ENCODE peak calls at places on chromosomes 16 and 17, in four cellular contexts. Z is HepG2, F is K562, O is GM12878. Y is an unnamed sample.

GRCh38 chr16:77406680-77407079 is 28.2 kb downstream of the ADAMTS18 start:
- DNase-seq in Z (peak), F (no peak), O (no peak), Y (no peak)

GRCh38 chr17:39069114-39069756 is 82.2 kb downstream of the PLXDC1 start:
- DNase-seq in Z (peak), F (no peak), O (no peak), Y (peak)

GRCh38 chr17:62898239-62898864 is 67.7 kb upstream of the TANC2 start:
- DNase-seq in Z (no peak), F (no peak), O (no peak), Y (no peak)

GRCh38 chr16:974606-975312 is 4.0 kb upstream of the LMF1 start:
- DNase-seq in Z (no peak), F (no peak), O (no peak), Y (no peak)

GRCh38 chr16:19696312-19696711 is 21.7 kb downstream of the KNOP1 start:
- DNase-seq in Z (no peak), F (no peak), O (no peak), Y (no peak)

GRCh38 chr17:45290269-45290765 is 26.5 kb downstream of the MAP3K14 start:
- DNase-seq in Z (no peak), F (no peak), O (no peak), Y (no peak)

GRCh38 chr16:69834817-69835477 is 72.8 kb downstream of the WWP2 start:
- DNase-seq in Z (no peak), F (no peak), O (no peak), Y (no peak)

GRCh38 chr16:12067714-12068401 is 91.3 kb downstream of the SNX29 start:
- DNase-seq in Z (peak), F (peak), O (no peak), Y (peak)

GRCh38 chr17:19398301-19399181 is 11.6 kb upstream of the MFAP4 start:
- DNase-seq in Z (no peak), F (no peak), O (no peak), Y (no peak)

DNA sequence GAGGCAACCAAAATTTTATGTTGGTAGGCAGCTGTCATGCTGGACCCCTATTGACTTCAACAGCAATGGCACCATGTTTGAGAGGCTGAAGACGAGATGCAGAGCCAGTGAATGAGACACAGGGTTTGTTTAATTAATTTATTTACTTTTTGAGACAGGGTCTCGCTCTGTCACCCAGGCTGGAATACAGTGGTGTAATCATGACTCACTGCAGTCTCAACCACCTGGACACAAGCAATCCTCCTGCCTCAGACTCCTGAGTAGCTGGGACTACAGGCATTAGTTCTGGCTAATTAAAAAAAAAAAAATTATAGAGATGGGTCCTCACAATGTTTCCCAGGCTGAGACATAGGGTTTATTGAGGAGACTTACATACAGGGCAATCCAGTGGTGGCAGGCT is 36.2 kb upstream of the PPM1D start:
- DNase-seq in Z (peak), F (no peak), O (no peak), Y (no peak)
- TF ChIP-seq FOXM1 in Z (no peak), F (no peak), O (no peak), Y (no peak)

GRCh38 chr16:50326835-50327465 is 41.8 kb downstream of the BRD7 start:
- DNase-seq in Z (no peak), F (no peak), O (peak), Y (peak)
- TF ChIP-seq SP1 in Z (no peak), F (no peak), O (no peak), Y (no peak)

GRCh38 chr17:40540448-40540847 is 24.8 kb downstream of the CCR7 start:
- DNase-seq in Z (no peak), F (no peak), O (no peak), Y (no peak)

GRCh38 chr17:40542562-40543411 is 22.5 kb downstream of the CCR7 start:
- DNase-seq in Z (peak), F (no peak), O (no peak), Y (no peak)

GRCh38 chr17:40541873-40542561 is 23.3 kb downstream of the CCR7 start:
- DNase-seq in Z (no peak), F (no peak), O (no peak), Y (no peak)

GRCh38 chr17:40539711-40540411 is 25.4 kb downstream of the CCR7 start:
- DNase-seq in Z (no peak), F (no peak), O (no peak), Y (no peak)

GRCh38 chr17:40541060-40541872 is 24.0 kb downstream of the CCR7 start:
- DNase-seq in Z (peak), F (no peak), O (no peak), Y (no peak)
- TF ChIP-seq FOXK2 in Z (no peak), F (no peak), O (no peak), Y (no peak)

DNA sequence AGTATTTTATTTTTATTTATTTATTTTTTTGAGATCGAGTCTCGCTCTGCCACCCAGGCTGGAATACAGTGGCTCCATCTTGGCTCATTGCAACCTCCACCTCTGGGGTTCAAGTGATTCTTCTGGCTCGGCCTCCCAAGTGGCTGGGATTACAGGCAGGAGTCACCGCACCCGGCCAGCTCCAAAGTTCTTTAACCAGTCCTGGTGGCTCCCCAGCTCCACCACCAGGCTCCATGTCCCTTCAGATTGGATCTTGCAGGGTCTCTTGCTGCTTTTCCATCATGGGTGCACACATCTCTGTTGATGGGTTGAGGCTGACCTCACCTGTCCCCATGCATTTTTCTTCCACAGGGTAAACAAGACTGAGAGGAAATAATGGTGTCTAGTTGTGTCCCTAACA is 8.4 kb upstream of the USP36 start:
- DNase-seq in Z (no peak), F (no peak), O (no peak), Y (no peak)
- TF ChIP-seq FOXM1 in Z (no peak), F (no peak), O (no peak), Y (no peak)

DNA sequence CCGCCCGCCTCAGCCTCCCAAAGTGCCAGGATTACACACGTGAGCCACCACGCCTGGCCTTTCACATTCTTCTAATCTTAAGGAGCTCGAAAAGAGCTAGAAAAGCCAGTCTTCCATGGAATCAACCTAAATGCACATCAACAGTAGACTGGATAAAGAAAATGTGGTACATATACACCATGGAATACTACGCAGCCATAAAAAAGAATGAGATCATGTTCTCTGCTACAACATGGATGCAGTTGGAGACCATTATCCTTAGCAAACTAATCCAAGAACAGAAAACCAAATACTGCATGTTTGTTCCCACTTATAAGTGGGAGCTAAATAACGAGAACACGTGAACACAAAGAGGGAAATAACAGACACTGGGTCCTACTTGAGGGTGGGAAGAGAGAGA is 3.1 kb downstream of the CTC1 start:
- DNase-seq in Z (no peak), F (no peak), O (no peak), Y (no peak)
- TF ChIP-seq SP1 in Z (no peak), F (no peak), O (no peak), Y (no peak)

GRCh38 chr16:30066882-30067583 is 1.5 kb downstream of the ALDOA start:
- DNase-seq in Z (no peak), F (no peak), O (no peak), Y (no peak)
- TF ChIP-seq FOXK2 in Z (no peak), F (no peak), O (no peak), Y (no peak)

GRCh38 chr16:60902114-60902513 is 1134.1 kb downstream of the CDH8 start:
- DNase-seq in Z (no peak), F (no peak), O (no peak), Y (no peak)

GRCh38 chr16:60905806-60906205 is 1130.4 kb downstream of the CDH8 start:
- DNase-seq in Z (no peak), F (no peak), O (no peak), Y (no peak)

GRCh38 chr16:60907645-60908044 is 1128.6 kb downstream of the CDH8 start:
- DNase-seq in Z (no peak), F (no peak), O (no peak), Y (no peak)
- TF ChIP-seq FOXM1 in Z (no peak), F (no peak), O (no peak), Y (no peak)

GRCh38 chr16:67016143-67016542 is 12.8 kb upstream of the CBFB start:
- DNase-seq in Z (no peak), F (no peak), O (no peak), Y (no peak)

GRCh38 chr16:67017451-67017750 is 11.5 kb upstream of the CBFB start:
- DNase-seq in Z (no peak), F (no peak), O (no peak), Y (no peak)

GRCh38 chr16:67017810-67018488 is 11.0 kb upstream of the CBFB start:
- DNase-seq in Z (peak), F (peak), O (peak), Y (peak)

GRCh38 chr16:67015317-67015731 is 13.6 kb upstream of the CBFB start:
- DNase-seq in Z (no peak), F (no peak), O (no peak), Y (no peak)

GRCh38 chr16:67016681-67017450 is 12.1 kb upstream of the CBFB start:
- DNase-seq in Z (no peak), F (no peak), O (no peak), Y (no peak)
- TF ChIP-seq SP1 in Z (no peak), F (no peak), O (no peak), Y (no peak)